ENCODE peak calls at places on chromosomes 1 and 21, in seven cellular contexts. H, N, Y, I, E, S and V are unnamed samples.

GRCh38 chr1:96978431-96978830 is 256.8 kb downstream of the PTBP2 start:
- DNase-seq in H (no peak), N (no peak), Y (no peak), I (no peak), E (no peak), S (no peak), V (no peak)

GRCh38 chr1:115429884-115430283 is 91.8 kb upstream of the NGF start:
- DNase-seq in H (no peak), N (no peak), Y (no peak), I (no peak), E (no peak), S (no peak), V (peak)

GRCh38 chr1:20530901-20531300 is 21.5 kb upstream of the FAM43B start:
- DNase-seq in H (no peak), N (no peak), Y (no peak), I (no peak), E (no peak), S (no peak), V (no peak)

GRCh38 chr1:24970399-24970753 is 40.3 kb upstream of the RUNX3 start:
- DNase-seq in H (no peak), N (no peak), Y (no peak), I (peak), E (no peak), S (no peak), V (peak)

GRCh38 chr1:41540886-41541591 is 56.6 kb upstream of the EDN2 start:
- DNase-seq in H (no peak), N (no peak), Y (no peak), I (peak), E (no peak), S (peak), V (peak)

GRCh38 chr1:208506812-208507211 is 262.6 kb upstream of the PLXNA2 start:
- DNase-seq in H (no peak), N (no peak), Y (no peak), I (no peak), E (no peak), S (no peak), V (no peak)

GRCh38 chr1:85581138-85581801 is 709 bp downstream of the CCN1 start:
- DNase-seq in H (peak), N (peak), Y (peak), I (no peak), E (peak), S (peak), V (peak)

GRCh38 chr1:39328110-39328509 is 123.6 kb downstream of the MACF1 start:
- DNase-seq in H (no peak), N (no peak), Y (no peak), I (no peak), E (no peak), S (no peak), V (no peak)

GRCh38 chr1:202056644-202057334 is 46.4 kb downstream of the ELF3 start:
- DNase-seq in H (no peak), N (peak), Y (peak), I (peak), E (no peak), S (no peak), V (no peak)
- TF ChIP-seq CTCF in H (no peak), N (no peak), Y (no peak), I (no peak), E (no peak), S (no peak), V (no peak)

GRCh38 chr1:44778705-44779576 is 3.6 kb downstream of the RPS8 start:
- DNase-seq in H (no peak), N (no peak), Y (no peak), I (no peak), E (no peak), S (no peak), V (no peak)

GRCh38 chr1:44775930-44776748 is 799 bp downstream of the RPS8 start:
- DNase-seq in H (no peak), N (no peak), Y (no peak), I (no peak), E (no peak), S (no peak), V (peak)

GRCh38 chr1:44777547-44777946 is 2.2 kb downstream of the RPS8 start:
- DNase-seq in H (no peak), N (no peak), Y (no peak), I (no peak), E (no peak), S (no peak), V (no peak)

GRCh38 chr1:44776749-44777068 is 1.4 kb downstream of the RPS8 start:
- DNase-seq in H (no peak), N (peak), Y (no peak), I (no peak), E (no peak), S (no peak), V (no peak)

GRCh38 chr1:44777969-44778635 is 2.8 kb downstream of the RPS8 start:
- DNase-seq in H (no peak), N (no peak), Y (no peak), I (no peak), E (no peak), S (no peak), V (no peak)
- H3K4me3 ChIP-seq in H (no peak), N (no peak), Y (peak), I (no peak), E (peak), S (no peak), V (peak)

GRCh38 chr21:25826652-25827051 is 91.9 kb downstream of the GABPA start:
- DNase-seq in H (no peak), N (no peak), Y (no peak), I (no peak), E (no peak), S (no peak), V (no peak)
- TF ChIP-seq CTCF in H (no peak), N (no peak), Y (no peak), I (no peak), E (no peak), S (no peak), V (no peak)

GRCh38 chr1:205680073-205680851 is at the start of gene SLC45A3:
- DNase-seq in H (peak), N (peak), Y (no peak), I (no peak), E (peak), S (no peak), V (no peak)

GRCh38 chr1:205676002-205676401 is 4.3 kb downstream of the SLC45A3 start:
- DNase-seq in H (no peak), N (no peak), Y (no peak), I (no peak), E (no peak), S (no peak), V (no peak)

GRCh38 chr1:205677152-205677551 is 3.2 kb downstream of the SLC45A3 start:
- DNase-seq in H (no peak), N (no peak), Y (no peak), I (no peak), E (no peak), S (no peak), V (no peak)

GRCh38 chr1:205676597-205676996 is 3.7 kb downstream of the SLC45A3 start:
- DNase-seq in H (no peak), N (no peak), Y (no peak), I (no peak), E (no peak), S (no peak), V (no peak)

GRCh38 chr1:205678286-205679111 is 1.8 kb downstream of the SLC45A3 start:
- DNase-seq in H (peak), N (no peak), Y (no peak), I (no peak), E (no peak), S (no peak), V (peak)
- H3K4me3 ChIP-seq in H (peak), N (no peak), Y (peak), I (no peak), E (peak), S (peak), V (peak)

DNA sequence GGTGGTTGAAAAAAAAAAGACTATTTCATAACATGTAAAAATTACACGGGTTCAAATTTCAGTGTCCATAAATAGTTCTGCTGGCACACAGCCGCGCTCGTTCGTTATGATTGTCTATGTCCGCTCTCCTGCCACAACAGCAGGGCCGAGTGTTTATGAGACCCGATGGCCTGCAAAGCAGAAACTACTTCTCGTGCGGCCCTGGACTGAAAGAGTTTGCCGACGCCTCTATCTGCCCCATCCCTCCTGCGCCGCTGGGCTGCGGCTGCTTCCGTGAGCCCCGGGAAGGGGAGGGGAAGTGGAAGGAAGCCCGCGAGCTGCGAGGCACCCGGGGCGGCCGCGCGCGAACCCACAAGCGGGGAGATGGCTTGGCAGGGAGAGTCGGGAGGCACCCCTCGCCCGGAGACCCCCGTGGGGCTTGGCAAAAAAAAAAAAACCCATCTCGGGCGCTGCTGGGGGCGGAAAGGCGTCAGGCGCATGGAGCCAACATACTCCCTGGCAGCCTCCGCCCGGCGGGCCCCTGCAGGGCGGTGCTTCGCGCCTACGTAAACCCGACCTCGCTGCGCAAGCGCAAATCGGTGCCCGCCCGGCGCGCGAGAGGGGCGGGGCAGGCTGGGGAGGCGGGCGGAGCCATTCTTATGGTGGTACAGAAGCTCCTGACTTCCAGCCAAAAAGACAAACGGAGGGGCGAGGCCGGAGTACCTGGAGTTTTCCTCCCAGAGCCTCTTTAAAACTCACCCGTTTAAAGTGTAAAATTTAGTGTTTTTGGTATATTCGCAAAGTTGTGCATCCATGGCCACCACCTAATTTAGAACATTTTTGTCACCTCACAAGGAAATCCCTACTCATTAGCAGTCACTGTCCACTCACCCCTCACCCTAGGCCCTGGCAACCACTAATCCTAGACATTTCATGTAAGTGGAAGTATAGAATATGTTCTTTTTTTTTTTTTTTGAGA is 8.3 kb downstream of the SLC27A3 start:
- DNase-seq in H (peak), N (peak), Y (peak), I (peak), E (peak), S (peak), V (peak)
- TF ChIP-seq CTCF in H (no peak), N (no peak), Y (peak), I (no peak), E (no peak), S (peak), V (peak)